ENCODE peak calls at places on chromosomes 3 and 15, in five cellular contexts. P, Q, A, M and H are unnamed samples.

GRCh38 chr3:172387728-172388127 is 60.5 kb downstream of the GHSR start:
- DNase-seq in P (no peak), Q (no peak), A (no peak), M (no peak), H (no peak)

GRCh38 chr3:168249048-168249538 is 153.4 kb upstream of the GOLIM4 start:
- DNase-seq in P (no peak), Q (no peak), A (no peak), M (peak), H (no peak)

GRCh38 chr15:78365931-78366330 is 25.8 kb downstream of the CRABP1 start:
- DNase-seq in P (no peak), Q (no peak), A (no peak), M (peak), H (no peak)

GRCh38 chr3:154799801-154800200 is 280.3 kb upstream of the MME start:
- DNase-seq in P (no peak), Q (no peak), A (no peak), M (peak), H (no peak)

GRCh38 chr15:92574161-92574560 is 81.4 kb downstream of the FAM174B start:
- DNase-seq in P (no peak), Q (no peak), A (no peak), M (no peak), H (no peak)

GRCh38 chr3:8809341-8809740 is 39.9 kb upstream of the OXTR start:
- DNase-seq in P (no peak), Q (no peak), A (no peak), M (no peak), H (no peak)

GRCh38 chr15:42726114-42726513 is 10.8 kb downstream of the CDAN1 start:
- DNase-seq in P (no peak), Q (no peak), A (peak), M (no peak), H (no peak)

GRCh38 chr3:52218454-52218853 is 7.0 kb downstream of the TLR9 start:
- DNase-seq in P (no peak), Q (no peak), A (no peak), M (no peak), H (no peak)

GRCh38 chr3:132268956-132269355 is 48.3 kb upstream of the ACP3 start:
- DNase-seq in P (no peak), Q (no peak), A (no peak), M (peak), H (no peak)

GRCh38 chr3:121723485-121723884 is 26.1 kb downstream of the GOLGB1 start:
- DNase-seq in P (no peak), Q (no peak), A (no peak), M (no peak), H (no peak)

GRCh38 chr15:90479656-90480055 is 50.1 kb upstream of the CRTC3 start:
- DNase-seq in P (no peak), Q (no peak), A (no peak), M (no peak), H (no peak)

GRCh38 chr3:13272831-13273603 is 147.1 kb downstream of the NUP210 start:
- DNase-seq in P (no peak), Q (no peak), A (no peak), M (no peak), H (no peak)